ENCODE peak calls at places on chromosomes 13 and 19, in eight cellular contexts. T, S, W, Y, C, G, Q and M are unnamed samples. For H3K9me3 and H3K36me3, the result is how much of the 10 kb centered on the place peaks cover.

GRCh38 chr13:27262546-27262945 is 8.1 kb upstream of the RASL11A start:
- DNase-seq in T (no peak), S (no peak), W (no peak), Y (no peak), C (no peak), G (no peak), Q (no peak), M (no peak)

GRCh38 chr19:35487821-35488220 is 2.4 kb downstream of the KRTDAP start:
- DNase-seq in T (no peak), S (peak), W (no peak), Y (no peak), C (no peak), G (no peak), Q (no peak), M (no peak)

GRCh38 chr19:7494416-7495098 is 5.7 kb upstream of the PEX11G start:
- DNase-seq in T (no peak), S (no peak), W (no peak), Y (peak), C (peak), G (no peak), Q (no peak), M (no peak)

GRCh38 chr19:916645-917322 is 349 bp upstream of the KISS1R start:
- DNase-seq in T (peak), S (peak), W (peak), Y (no peak), C (no peak), G (peak), Q (no peak), M (no peak)

GRCh38 chr13:43561081-43561480 is 225.7 kb downstream of the ENOX1 start:
- DNase-seq in T (no peak), S (no peak), W (no peak), Y (no peak), C (no peak), G (no peak), Q (no peak), M (no peak)

GRCh38 chr13:91369432-91369831 is 21.9 kb downstream of the MIR17HG start:
- DNase-seq in T (no peak), S (no peak), W (no peak), Y (no peak), C (no peak), G (no peak), Q (no peak), M (no peak)

GRCh38 chr19:43768273-43769050 is 12.3 kb downstream of the KCNN4 start:
- DNase-seq in T (no peak), S (no peak), W (peak), Y (no peak), C (no peak), G (no peak), Q (no peak), M (no peak)

GRCh38 chr13:101700598-101700997 is 248.1 kb downstream of the ITGBL1 start:
- DNase-seq in T (no peak), S (no peak), W (no peak), Y (no peak), C (peak), G (no peak), Q (no peak), M (peak)

GRCh38 chr19:39531834-39532232 is 819 bp downstream of the EID2B start:
- DNase-seq in T (no peak), S (no peak), W (no peak), Y (no peak), C (no peak), G (no peak), Q (no peak), M (no peak)

GRCh38 chr19:20333508-20333907 is 166.5 kb downstream of the ZNF486 start:
- DNase-seq in T (no peak), S (no peak), W (no peak), Y (no peak), C (no peak), G (no peak), Q (no peak), M (no peak)

GRCh38 chr13:70579941-70580340 is 471.7 kb upstream of the KLHL1 start:
- DNase-seq in T (no peak), S (no peak), W (no peak), Y (no peak), C (no peak), G (no peak), Q (no peak), M (no peak)

GRCh38 chr13:97445504-97446187 is 11.7 kb downstream of the RAP2A start:
- DNase-seq in T (no peak), S (no peak), W (no peak), Y (no peak), C (no peak), G (no peak), Q (no peak), M (no peak)

GRCh38 chr13:114140131-114140908 is 7.9 kb upstream of the RASA3 start:
- DNase-seq in T (peak), S (peak), W (no peak), Y (no peak), C (no peak), G (no peak), Q (no peak), M (no peak)

GRCh38 chr19:1125601-1126533 is 22.1 kb downstream of the GPX4 start:
- DNase-seq in T (no peak), S (no peak), W (no peak), Y (no peak), C (peak), G (no peak), Q (no peak), M (peak)

GRCh38 chr13:55999709-56000108 is 1141.0 kb upstream of the PRR20A start:
- DNase-seq in T (no peak), S (no peak), W (peak), Y (no peak), C (no peak), G (no peak), Q (no peak), M (no peak)

GRCh38 chr19:58009301-58009665 is 6.7 kb upstream of the ZNF606 start:
- DNase-seq in T (no peak), S (no peak), W (no peak), Y (no peak), C (no peak), G (no peak), Q (no peak), M (no peak)

GRCh38 chr19:58009666-58010301 is 7.2 kb upstream of the ZNF606 start:
- DNase-seq in T (peak), S (peak), W (peak), Y (peak), C (peak), G (no peak), Q (peak), M (peak)

GRCh38 chr19:58007285-58007684 is 4.7 kb upstream of the ZNF606 start:
- DNase-seq in T (no peak), S (no peak), W (peak), Y (no peak), C (no peak), G (no peak), Q (no peak), M (no peak)

DNA sequence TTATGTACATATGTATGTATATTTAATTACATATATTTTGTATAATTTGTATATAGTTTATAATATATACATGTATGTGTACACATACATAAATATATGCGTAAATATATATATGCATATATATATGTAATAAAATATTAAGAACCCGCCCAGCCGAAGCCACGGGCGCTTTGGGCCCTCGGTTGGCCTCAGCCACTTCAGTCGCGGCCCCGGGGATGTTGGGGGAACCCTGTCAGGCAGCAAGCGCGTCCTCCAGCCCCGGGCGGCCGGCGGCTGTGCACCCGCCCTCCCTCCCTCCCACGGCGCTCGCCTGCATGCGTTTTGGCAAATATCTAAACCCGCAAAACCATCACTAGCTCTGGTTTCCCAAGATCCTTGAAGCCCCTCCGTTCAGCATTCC is 7.9 kb upstream of the ZNF606 start:
- DNase-seq in T (no peak), S (no peak), W (no peak), Y (no peak), C (no peak), G (no peak), Q (no peak), M (no peak)
- H3K9me3 ChIP-seq in T (under half), S (under half), W (under half), Y (half or more), C (under half), G (under half), Q (under half), M (under half)

GRCh38 chr19:49339364-49340068 is 4.3 kb downstream of the CD37 start:
- DNase-seq in T (peak), S (peak), W (peak), Y (peak), C (peak), G (no peak), Q (peak), M (peak)
- H3K4me3 ChIP-seq in T (peak), S (peak), W (peak), Y (peak), C (peak), G (no peak), Q (peak), M (no peak)

GRCh38 chr19:18922228-18922985 is 2.9 kb downstream of the DDX49 start:
- DNase-seq in T (no peak), S (no peak), W (no peak), Y (no peak), C (no peak), G (no peak), Q (no peak), M (no peak)
- H3K36me3 ChIP-seq in T (half or more), S (under half), W (under half), Y (under half), C (half or more), G (under half), Q (under half), M (half or more)

GRCh38 chr19:28598861-28599260 is 614.1 kb downstream of the UQCRFS1 start:
- DNase-seq in T (no peak), S (no peak), W (no peak), Y (no peak), C (no peak), G (no peak), Q (no peak), M (no peak)
- H3K9me3 ChIP-seq in T (under half), S (under half), W (under half), Y (under half), C (under half), G (under half), Q (under half), M (under half)

DNA sequence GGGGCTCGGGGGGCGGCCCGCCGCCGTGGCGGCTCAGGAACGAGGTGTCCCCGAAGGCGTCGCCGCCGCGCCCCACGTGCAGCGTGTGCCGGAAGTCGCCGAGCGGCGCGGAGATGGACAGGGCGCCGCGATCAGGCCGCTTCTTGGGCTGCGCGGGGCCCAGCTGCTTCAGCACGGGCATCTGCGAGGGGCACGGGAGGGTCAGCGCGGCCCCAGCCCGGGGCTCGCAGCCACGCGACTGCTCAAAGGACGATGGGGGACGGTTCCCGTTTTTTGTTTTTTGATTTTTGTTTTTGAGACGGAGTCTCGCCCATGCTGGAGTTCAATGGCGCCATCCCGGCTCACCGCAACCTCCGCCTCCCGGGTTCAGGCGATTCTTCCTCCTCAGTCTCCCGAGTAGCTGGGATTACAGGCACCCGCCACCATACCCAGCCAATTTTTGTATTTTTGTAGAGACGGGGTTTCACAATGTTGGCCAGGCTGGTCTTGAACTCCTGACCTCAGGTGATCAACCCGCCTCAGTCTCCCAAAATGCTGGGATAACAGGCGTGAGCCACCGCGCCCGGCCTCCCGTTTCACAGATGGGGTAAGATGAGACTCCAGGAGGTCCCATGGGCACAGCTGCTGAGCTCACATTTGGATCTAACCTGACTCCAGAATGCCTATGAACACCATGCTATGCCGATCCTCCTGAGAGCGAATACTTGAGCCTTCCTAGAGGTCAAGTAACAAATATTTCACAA is 2.0 kb upstream of the LENG9 start:
- DNase-seq in T (no peak), S (peak), W (peak), Y (no peak), C (no peak), G (no peak), Q (no peak), M (no peak)
- H3K4me3 ChIP-seq in T (peak), S (no peak), W (peak), Y (no peak), C (no peak), G (no peak), Q (no peak), M (no peak)

DNA sequence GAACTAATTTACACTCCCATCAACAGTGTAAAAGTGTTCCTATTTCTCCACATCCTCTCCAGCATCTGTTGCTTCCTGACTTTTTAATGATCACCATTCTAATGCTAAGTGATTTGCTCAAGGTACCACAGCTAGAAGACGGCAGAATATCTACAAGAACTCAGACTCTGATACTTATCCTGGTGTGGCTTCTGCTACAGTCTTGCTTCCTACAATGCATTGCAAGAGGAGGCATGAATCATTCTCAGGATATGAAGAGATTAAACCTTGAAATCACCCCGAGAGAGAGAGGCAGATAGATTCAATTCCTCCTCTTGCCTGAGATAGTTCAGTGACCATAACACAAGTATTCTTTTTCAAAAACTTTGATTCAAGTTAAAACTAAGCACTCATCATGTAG is 306.4 kb downstream of the TBC1D4 start:
- DNase-seq in T (no peak), S (no peak), W (no peak), Y (no peak), C (peak), G (no peak), Q (no peak), M (no peak)
- H3K36me3 ChIP-seq in T (under half), S (under half), W (under half), Y (under half), C (under half), G (under half), Q (under half), M (under half)

GRCh38 chr19:13283871-13284270 is 133.7 kb downstream of the IER2 start:
- DNase-seq in T (no peak), S (no peak), W (no peak), Y (no peak), C (no peak), G (no peak), Q (no peak), M (no peak)
- H3K9me3 ChIP-seq in T (under half), S (under half), W (under half), Y (under half), C (under half), G (under half), Q (under half), M (under half)

DNA sequence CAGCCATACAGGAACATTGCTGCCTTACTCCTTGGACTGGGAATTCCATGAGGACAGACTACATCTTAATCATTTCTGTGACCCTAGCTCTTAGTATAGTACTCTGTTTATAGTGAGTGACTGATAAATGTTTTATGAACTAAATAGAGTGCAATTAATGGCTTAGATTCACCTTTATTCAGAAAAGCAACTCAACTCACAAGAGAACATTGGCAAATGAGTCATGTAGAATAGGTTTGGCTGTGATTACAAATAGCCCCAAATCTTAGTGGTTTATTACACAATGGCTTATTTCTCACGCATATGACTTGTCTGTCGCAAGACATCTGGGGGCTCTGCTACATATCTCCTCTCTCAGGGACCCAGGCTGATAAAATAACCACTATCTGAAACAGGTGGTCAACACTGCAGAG is 121.6 kb upstream of the KL start:
- DNase-seq in T (no peak), S (no peak), W (no peak), Y (no peak), C (peak), G (no peak), Q (no peak), M (no peak)
- H3K4me3 ChIP-seq in T (no peak), S (no peak), W (no peak), Y (no peak), C (no peak), G (no peak), Q (no peak), M (no peak)

DNA sequence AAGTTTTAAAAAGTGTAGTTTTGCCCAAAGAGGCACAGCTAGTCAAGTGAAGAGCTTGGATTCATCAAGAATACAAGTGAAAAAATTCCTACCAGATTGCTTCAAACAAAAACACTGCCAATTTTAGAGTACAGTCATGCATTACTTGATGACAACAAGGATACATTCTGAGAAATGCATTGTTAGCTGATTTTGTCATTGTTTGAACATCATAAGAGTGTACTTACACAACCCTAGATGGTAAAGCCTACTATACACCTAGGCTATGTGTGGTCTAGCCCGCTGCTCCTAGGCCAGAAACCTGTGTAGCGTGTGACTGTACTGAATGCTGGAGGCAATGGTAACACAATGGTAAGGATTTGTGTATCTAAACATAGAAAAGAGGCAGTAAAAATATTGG is 41.1 kb downstream of the TMTC4 start:
- DNase-seq in T (no peak), S (no peak), W (no peak), Y (no peak), C (peak), G (no peak), Q (no peak), M (peak)
- H3K36me3 ChIP-seq in T (under half), S (under half), W (under half), Y (under half), C (under half), G (under half), Q (under half), M (under half)